ENCODE peak calls at places on chromosomes 11 and 22, in seven cellular contexts. One of them, this sample, is unnamed.
A peak's percentile ranks its signal among the peaks of the same experiment; 100 is the strongest.

GRCh38 chr11:115206365-115207022 is 297.7 kb downstream of the CADM1 start:
- DNase-seq in IMR-90: no peak
- DNase-seq in H9: no peak
- DNase-seq in mesenchymal stem cell: no peak
- DNase-seq in neuronal stem cell: no peak
- DNase-seq in H1: no peak
- DNase-seq in trophoblast cell: no peak
- DNase-seq in this sample: no peak

GRCh38 chr22:20117656-20118571 is 888 bp upstream of the TRMT2A start:
- DNase-seq in IMR-90: peak; percentile 25
- DNase-seq in H9: no peak
- DNase-seq in mesenchymal stem cell: peak; percentile 48
- DNase-seq in neuronal stem cell: no peak
- DNase-seq in H1: no peak
- DNase-seq in trophoblast cell: no peak
- DNase-seq in this sample: peak; percentile 21

GRCh38 chr11:2097356-2097997 is 41.7 kb downstream of the IGF2 start:
- DNase-seq in IMR-90: peak; percentile 82
- DNase-seq in H9: peak; percentile 76
- DNase-seq in mesenchymal stem cell: peak; percentile 93
- DNase-seq in neuronal stem cell: peak; percentile 80
- DNase-seq in H1: peak; percentile 80
- DNase-seq in trophoblast cell: no peak
- DNase-seq in this sample: peak; percentile 84

GRCh38 chr11:131760191-131760951 is 390.0 kb downstream of the NTM start:
- DNase-seq in IMR-90: peak; percentile 95
- DNase-seq in H9: peak; percentile 75
- DNase-seq in mesenchymal stem cell: no peak
- DNase-seq in neuronal stem cell: no peak
- DNase-seq in H1: peak; percentile 63
- DNase-seq in trophoblast cell: no peak
- DNase-seq in this sample: peak; percentile 66

GRCh38 chr22:30871391-30872281 is 96.9 kb downstream of the MORC2 start:
- DNase-seq in IMR-90: no peak
- DNase-seq in H9: peak; percentile 18
- DNase-seq in mesenchymal stem cell: no peak
- DNase-seq in neuronal stem cell: no peak
- DNase-seq in H1: no peak
- DNase-seq in trophoblast cell: no peak
- DNase-seq in this sample: no peak

GRCh38 chr22:34068011-34068410 is 147.7 kb upstream of the LARGE1 start:
- DNase-seq in IMR-90: no peak
- DNase-seq in H9: no peak
- DNase-seq in mesenchymal stem cell: no peak
- DNase-seq in neuronal stem cell: no peak
- DNase-seq in H1: no peak
- DNase-seq in trophoblast cell: no peak
- DNase-seq in this sample: no peak

GRCh38 chr11:80285076-80285790 is 844.4 kb upstream of the TENM4 start:
- DNase-seq in IMR-90: peak; percentile 47
- DNase-seq in H9: no peak
- DNase-seq in mesenchymal stem cell: no peak
- DNase-seq in neuronal stem cell: no peak
- DNase-seq in H1: no peak
- DNase-seq in trophoblast cell: no peak
- DNase-seq in this sample: no peak

GRCh38 chr22:41687901-41688364 is 734 bp downstream of the SNU13 start:
- DNase-seq in IMR-90: peak; percentile 22
- DNase-seq in H9: no peak
- DNase-seq in mesenchymal stem cell: peak; percentile 59
- DNase-seq in neuronal stem cell: no peak
- DNase-seq in H1: no peak
- DNase-seq in trophoblast cell: no peak
- DNase-seq in this sample: peak; percentile 59

GRCh38 chr22:31616315-31616980 is 45.6 kb downstream of the PISD start:
- DNase-seq in IMR-90: no peak
- DNase-seq in H9: no peak
- DNase-seq in mesenchymal stem cell: no peak
- DNase-seq in neuronal stem cell: no peak
- DNase-seq in H1: no peak
- DNase-seq in trophoblast cell: no peak
- DNase-seq in this sample: no peak

GRCh38 chr11:112637046-112637445 is 324.2 kb upstream of the NCAM1 start:
- DNase-seq in IMR-90: no peak
- DNase-seq in H9: no peak
- DNase-seq in mesenchymal stem cell: no peak
- DNase-seq in neuronal stem cell: no peak
- DNase-seq in H1: no peak
- DNase-seq in trophoblast cell: no peak
- DNase-seq in this sample: no peak

GRCh38 chr11:95299078-95299611 is 68.1 kb upstream of the SESN3 start:
- DNase-seq in IMR-90: no peak
- DNase-seq in H9: no peak
- DNase-seq in mesenchymal stem cell: peak; percentile 31
- DNase-seq in neuronal stem cell: no peak
- DNase-seq in H1: no peak
- DNase-seq in trophoblast cell: no peak
- DNase-seq in this sample: no peak

GRCh38 chr22:44707752-44708151 is 5.7 kb downstream of the PRR5 start:
- DNase-seq in IMR-90: peak; percentile 70
- DNase-seq in H9: no peak
- DNase-seq in mesenchymal stem cell: no peak
- DNase-seq in neuronal stem cell: no peak
- DNase-seq in H1: no peak
- DNase-seq in trophoblast cell: no peak
- DNase-seq in this sample: no peak
- H2BK5ac ChIP-seq in IMR-90: no peak overlapping the region
- H2BK5ac ChIP-seq in H9: no peak overlapping the region
- H2BK5ac ChIP-seq in mesenchymal stem cell: no peak overlapping the region
- H2BK5ac ChIP-seq in neuronal stem cell: peak overlapping the region; percentile 49
- H2BK5ac ChIP-seq in H1: no peak overlapping the region
- H2BK5ac ChIP-seq in trophoblast cell: no peak overlapping the region
- H2BK5ac ChIP-seq in this sample: no peak overlapping the region

GRCh38 chr11:64850979-64851567 is 6.6 kb upstream of the CDC42BPG start:
- DNase-seq in IMR-90: no peak
- DNase-seq in H9: peak; percentile 69
- DNase-seq in mesenchymal stem cell: peak; percentile 54
- DNase-seq in neuronal stem cell: no peak
- DNase-seq in H1: peak; percentile 56
- DNase-seq in trophoblast cell: peak; percentile 46
- DNase-seq in this sample: no peak
- H3K23ac ChIP-seq in IMR-90: no peak overlapping the region
- H3K23ac ChIP-seq in H9: no peak overlapping the region
- H3K23ac ChIP-seq in mesenchymal stem cell: no peak overlapping the region
- H3K23ac ChIP-seq in neuronal stem cell: peak overlapping the region; percentile 85
- H3K23ac ChIP-seq in H1: no peak overlapping the region
- H3K23ac ChIP-seq in trophoblast cell: no peak overlapping the region
- H3K23ac ChIP-seq in this sample: no peak overlapping the region

GRCh38 chr11:454801-455565 is 4.9 kb downstream of the PTDSS2 start:
- DNase-seq in IMR-90: no peak
- DNase-seq in H9: no peak
- DNase-seq in mesenchymal stem cell: no peak
- DNase-seq in neuronal stem cell: no peak
- DNase-seq in H1: no peak
- DNase-seq in trophoblast cell: no peak
- DNase-seq in this sample: no peak

GRCh38 chr11:454043-454442 is 4.0 kb downstream of the PTDSS2 start:
- DNase-seq in IMR-90: no peak
- DNase-seq in H9: no peak
- DNase-seq in mesenchymal stem cell: no peak
- DNase-seq in neuronal stem cell: no peak
- DNase-seq in H1: no peak
- DNase-seq in trophoblast cell: no peak
- DNase-seq in this sample: no peak

GRCh38 chr11:456533-456932 is 6.5 kb downstream of the PTDSS2 start:
- DNase-seq in IMR-90: no peak
- DNase-seq in H9: no peak
- DNase-seq in mesenchymal stem cell: no peak
- DNase-seq in neuronal stem cell: no peak
- DNase-seq in H1: no peak
- DNase-seq in trophoblast cell: no peak
- DNase-seq in this sample: no peak

GRCh38 chr11:457071-457760 is 7.1 kb downstream of the PTDSS2 start:
- DNase-seq in IMR-90: no peak
- DNase-seq in H9: no peak
- DNase-seq in mesenchymal stem cell: no peak
- DNase-seq in neuronal stem cell: no peak
- DNase-seq in H1: no peak
- DNase-seq in trophoblast cell: no peak
- DNase-seq in this sample: no peak

GRCh38 chr11:455566-456147 is 5.6 kb downstream of the PTDSS2 start:
- DNase-seq in IMR-90: no peak
- DNase-seq in H9: no peak
- DNase-seq in mesenchymal stem cell: no peak
- DNase-seq in neuronal stem cell: no peak
- DNase-seq in H1: no peak
- DNase-seq in trophoblast cell: peak; percentile 55
- DNase-seq in this sample: no peak
- H2BK5ac ChIP-seq in IMR-90: no peak overlapping the region
- H2BK5ac ChIP-seq in H9: no peak overlapping the region
- H2BK5ac ChIP-seq in mesenchymal stem cell: no peak overlapping the region
- H2BK5ac ChIP-seq in neuronal stem cell: no peak overlapping the region
- H2BK5ac ChIP-seq in H1: peak overlapping the region; percentile 52
- H2BK5ac ChIP-seq in trophoblast cell: no peak overlapping the region
- H2BK5ac ChIP-seq in this sample: no peak overlapping the region

GRCh38 chr22:38641476-38641875 is 14.7 kb downstream of the FAM227A start:
- DNase-seq in IMR-90: no peak
- DNase-seq in H9: no peak
- DNase-seq in mesenchymal stem cell: no peak
- DNase-seq in neuronal stem cell: no peak
- DNase-seq in H1: no peak
- DNase-seq in trophoblast cell: peak; percentile 59
- DNase-seq in this sample: no peak

GRCh38 chr22:38649841-38650522 is 6.2 kb downstream of the FAM227A start:
- DNase-seq in IMR-90: no peak
- DNase-seq in H9: no peak
- DNase-seq in mesenchymal stem cell: no peak
- DNase-seq in neuronal stem cell: no peak
- DNase-seq in H1: no peak
- DNase-seq in trophoblast cell: peak; percentile 18
- DNase-seq in this sample: no peak

DNA sequence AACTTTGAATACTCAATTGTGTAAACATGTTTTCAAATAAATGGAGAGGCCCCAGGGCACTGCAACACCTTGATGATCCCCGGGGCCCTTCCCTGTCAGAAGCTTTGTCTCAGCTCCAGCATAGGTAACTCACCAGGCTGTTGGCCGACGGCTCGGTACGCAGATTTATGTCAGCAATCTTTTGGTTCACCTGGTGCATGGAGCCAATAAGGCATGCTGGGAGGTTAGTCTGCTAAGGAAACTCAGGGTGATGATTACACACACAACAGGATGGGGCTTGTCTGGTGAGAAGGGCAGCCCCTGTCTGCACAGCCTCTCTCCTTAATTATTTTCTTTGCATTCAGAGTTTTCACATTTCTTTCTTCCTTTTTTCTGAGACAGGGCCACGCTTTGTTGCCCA is 10.8 kb downstream of the FAM227A start:
- DNase-seq in IMR-90: no peak
- DNase-seq in H9: no peak
- DNase-seq in mesenchymal stem cell: no peak
- DNase-seq in neuronal stem cell: no peak
- DNase-seq in H1: no peak
- DNase-seq in trophoblast cell: no peak
- DNase-seq in this sample: no peak
- H3K23ac ChIP-seq in IMR-90: no peak overlapping the region
- H3K23ac ChIP-seq in H9: no peak overlapping the region
- H3K23ac ChIP-seq in mesenchymal stem cell: no peak overlapping the region
- H3K23ac ChIP-seq in neuronal stem cell: no peak overlapping the region
- H3K23ac ChIP-seq in H1: no peak overlapping the region
- H3K23ac ChIP-seq in trophoblast cell: no peak overlapping the region
- H3K23ac ChIP-seq in this sample: no peak overlapping the region

GRCh38 chr11:128857341-128857740 is 9.8 kb downstream of the KCNJ1 start:
- DNase-seq in IMR-90: no peak
- DNase-seq in H9: no peak
- DNase-seq in mesenchymal stem cell: no peak
- DNase-seq in neuronal stem cell: no peak
- DNase-seq in H1: no peak
- DNase-seq in trophoblast cell: no peak
- DNase-seq in this sample: no peak

GRCh38 chr11:128859563-128860441 is 7.3 kb downstream of the KCNJ1 start:
- DNase-seq in IMR-90: peak; percentile 47
- DNase-seq in H9: peak; percentile 89
- DNase-seq in mesenchymal stem cell: peak; percentile 62
- DNase-seq in neuronal stem cell: peak; percentile 69
- DNase-seq in H1: peak; percentile 99
- DNase-seq in trophoblast cell: peak; percentile 27
- DNase-seq in this sample: peak; percentile 85

GRCh38 chr11:128862421-128862820 is 4.7 kb downstream of the KCNJ1 start:
- DNase-seq in IMR-90: no peak
- DNase-seq in H9: no peak
- DNase-seq in mesenchymal stem cell: no peak
- DNase-seq in neuronal stem cell: no peak
- DNase-seq in H1: no peak
- DNase-seq in trophoblast cell: no peak
- DNase-seq in this sample: no peak

GRCh38 chr11:128862913-128863660 is 4.0 kb downstream of the KCNJ1 start:
- DNase-seq in IMR-90: peak; percentile 79
- DNase-seq in H9: no peak
- DNase-seq in mesenchymal stem cell: peak; percentile 50
- DNase-seq in neuronal stem cell: no peak
- DNase-seq in H1: no peak
- DNase-seq in trophoblast cell: no peak
- DNase-seq in this sample: no peak

DNA sequence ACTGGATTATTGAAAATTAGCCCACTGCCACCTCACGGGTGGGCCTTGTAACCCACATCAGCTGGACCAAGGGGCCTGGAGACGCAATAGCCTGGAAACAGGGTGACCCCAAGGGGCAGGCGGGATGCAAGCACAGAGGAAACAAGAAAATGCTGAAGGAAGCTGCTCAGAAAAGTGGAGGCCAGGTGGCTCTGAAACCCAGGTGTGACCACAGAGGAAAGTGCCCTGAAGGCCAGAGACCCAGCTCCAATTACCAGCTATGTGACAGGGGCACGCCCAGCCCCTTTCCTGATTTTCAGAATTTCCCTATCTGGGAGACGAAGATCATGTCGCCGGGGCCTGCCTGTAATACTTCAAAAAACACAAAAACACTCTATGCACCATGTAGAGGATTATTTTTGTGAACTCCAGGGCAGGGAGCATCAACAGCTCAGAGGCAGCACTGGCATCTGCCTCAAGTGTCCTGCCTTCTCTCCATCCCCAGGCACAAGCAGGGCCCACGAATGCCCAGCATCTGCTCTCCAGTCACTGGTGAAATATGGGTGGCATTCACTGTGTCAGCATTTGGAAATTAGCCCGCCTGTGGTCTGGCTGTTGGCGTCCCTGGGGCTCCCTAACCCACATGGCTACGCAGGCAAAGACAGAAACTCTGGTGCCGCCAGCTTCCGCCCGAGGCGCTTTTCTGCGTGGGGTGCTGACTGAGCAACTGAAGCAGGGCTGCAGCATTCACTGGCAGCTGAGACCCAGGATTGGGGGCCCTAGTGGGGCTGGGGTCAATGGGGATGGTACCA is 6.3 kb downstream of the KCNJ1 start:
- DNase-seq in IMR-90: peak; percentile 7
- DNase-seq in H9: no peak
- DNase-seq in mesenchymal stem cell: no peak
- DNase-seq in neuronal stem cell: no peak
- DNase-seq in H1: no peak
- DNase-seq in trophoblast cell: peak; percentile 28
- DNase-seq in this sample: no peak
- H2BK5ac ChIP-seq in IMR-90: no peak overlapping the region
- H2BK5ac ChIP-seq in H9: no peak overlapping the region
- H2BK5ac ChIP-seq in mesenchymal stem cell: no peak overlapping the region
- H2BK5ac ChIP-seq in neuronal stem cell: no peak overlapping the region
- H2BK5ac ChIP-seq in H1: no peak overlapping the region
- H2BK5ac ChIP-seq in trophoblast cell: no peak overlapping the region
- H2BK5ac ChIP-seq in this sample: no peak overlapping the region